ENCODE peak calls at places on chromosomes 16 and 17, in seven cellular contexts. One of them, this sample, is unnamed.

GRCh38 chr17:10172241-10172741 is 26.1 kb downstream of the GAS7 start:
- DNase-seq in IMR-90: peak; percentile 37
- DNase-seq in gastrocnemius medialis: no peak
- DNase-seq in GM20000: no peak
- DNase-seq in OCI-LY7: no peak
- DNase-seq in ovary: no peak
- DNase-seq in bronchial epithelial cell: no peak
- DNase-seq in this sample: no peak

GRCh38 chr16:11047939-11048500 is 103.7 kb downstream of the CLEC16A start:
- DNase-seq in IMR-90: no peak
- DNase-seq in gastrocnemius medialis: no peak
- DNase-seq in GM20000: no peak
- DNase-seq in OCI-LY7: no peak
- DNase-seq in ovary: no peak
- DNase-seq in bronchial epithelial cell: no peak
- DNase-seq in this sample: no peak

GRCh38 chr17:3963214-3964201 is 729 bp downstream of the ATP2A3 start:
- DNase-seq in IMR-90: no peak
- DNase-seq in gastrocnemius medialis: no peak
- DNase-seq in GM20000: peak; percentile 73
- DNase-seq in OCI-LY7: peak; percentile 95
- DNase-seq in ovary: no peak
- DNase-seq in bronchial epithelial cell: no peak
- DNase-seq in this sample: peak; percentile 76

GRCh38 chr17:27810902-27811557 is 10.7 kb upstream of the NOS2 start:
- DNase-seq in IMR-90: peak; percentile 58
- DNase-seq in gastrocnemius medialis: no peak
- DNase-seq in GM20000: no peak
- DNase-seq in OCI-LY7: no peak
- DNase-seq in ovary: no peak
- DNase-seq in bronchial epithelial cell: peak; percentile 10
- DNase-seq in this sample: no peak

GRCh38 chr17:82218349-82219075 is 5.9 kb upstream of the CCDC57 start:
- DNase-seq in IMR-90: no peak
- DNase-seq in gastrocnemius medialis: no peak
- DNase-seq in GM20000: no peak
- DNase-seq in OCI-LY7: no peak
- DNase-seq in ovary: no peak
- DNase-seq in bronchial epithelial cell: no peak
- DNase-seq in this sample: no peak

GRCh38 chr17:8125947-8126305 is 2.0 kb upstream of the HES7 start:
- DNase-seq in IMR-90: no peak
- DNase-seq in gastrocnemius medialis: no peak
- DNase-seq in GM20000: no peak
- DNase-seq in OCI-LY7: peak; percentile 51
- DNase-seq in ovary: no peak
- DNase-seq in bronchial epithelial cell: no peak
- DNase-seq in this sample: no peak

GRCh38 chr17:33200116-33200515 is 93.0 kb downstream of the ASIC2 start:
- DNase-seq in IMR-90: peak; percentile 6
- DNase-seq in gastrocnemius medialis: no peak
- DNase-seq in GM20000: no peak
- DNase-seq in OCI-LY7: no peak
- DNase-seq in ovary: no peak
- DNase-seq in bronchial epithelial cell: peak; percentile 33
- DNase-seq in this sample: no peak

GRCh38 chr17:50115744-50116143 is 14.2 kb downstream of the SAMD14 start:
- DNase-seq in IMR-90: no peak
- DNase-seq in gastrocnemius medialis: no peak
- DNase-seq in GM20000: no peak
- DNase-seq in OCI-LY7: no peak
- DNase-seq in ovary: peak; percentile 44
- DNase-seq in bronchial epithelial cell: no peak
- DNase-seq in this sample: no peak

GRCh38 chr16:57994778-57995177 is 5.7 kb downstream of the ZNF319 start:
- DNase-seq in IMR-90: peak; percentile 25
- DNase-seq in gastrocnemius medialis: no peak
- DNase-seq in GM20000: peak; percentile 70
- DNase-seq in OCI-LY7: peak; percentile 45
- DNase-seq in ovary: no peak
- DNase-seq in bronchial epithelial cell: peak; percentile 40
- DNase-seq in this sample: peak; percentile 62

GRCh38 chr17:82520041-82520910 is 744 bp downstream of the FOXK2 start:
- DNase-seq in IMR-90: no peak
- DNase-seq in gastrocnemius medialis: no peak
- DNase-seq in GM20000: peak; percentile 73
- DNase-seq in OCI-LY7: peak; percentile 59
- DNase-seq in ovary: peak; percentile 68
- DNase-seq in bronchial epithelial cell: no peak
- DNase-seq in this sample: peak; percentile 68

GRCh38 chr16:20920091-20920490 is 19.5 kb downstream of the LYRM1 start:
- DNase-seq in IMR-90: no peak
- DNase-seq in gastrocnemius medialis: no peak
- DNase-seq in GM20000: no peak
- DNase-seq in OCI-LY7: no peak
- DNase-seq in ovary: no peak
- DNase-seq in bronchial epithelial cell: no peak
- DNase-seq in this sample: no peak

GRCh38 chr16:65739518-65739917 is 617.7 kb upstream of the CDH11 start:
- DNase-seq in IMR-90: no peak
- DNase-seq in gastrocnemius medialis: no peak
- DNase-seq in GM20000: no peak
- DNase-seq in OCI-LY7: peak; percentile 17
- DNase-seq in ovary: no peak
- DNase-seq in bronchial epithelial cell: no peak
- DNase-seq in this sample: no peak

GRCh38 chr17:78852709-78853111 is 12.1 kb upstream of the USP36 start:
- DNase-seq in IMR-90: peak; percentile 64
- DNase-seq in gastrocnemius medialis: no peak
- DNase-seq in GM20000: no peak
- DNase-seq in OCI-LY7: peak; percentile 19
- DNase-seq in ovary: no peak
- DNase-seq in bronchial epithelial cell: no peak
- DNase-seq in this sample: no peak
- TF ChIP-seq CTCF in IMR-90: peak; percentile 29
- TF ChIP-seq CTCF in gastrocnemius medialis: no peak
- TF ChIP-seq CTCF in GM20000: no peak
- TF ChIP-seq CTCF in OCI-LY7: peak; percentile 65
- TF ChIP-seq CTCF in ovary: no peak
- TF ChIP-seq CTCF in bronchial epithelial cell: no peak
- TF ChIP-seq CTCF in this sample: peak; percentile 15

DNA sequence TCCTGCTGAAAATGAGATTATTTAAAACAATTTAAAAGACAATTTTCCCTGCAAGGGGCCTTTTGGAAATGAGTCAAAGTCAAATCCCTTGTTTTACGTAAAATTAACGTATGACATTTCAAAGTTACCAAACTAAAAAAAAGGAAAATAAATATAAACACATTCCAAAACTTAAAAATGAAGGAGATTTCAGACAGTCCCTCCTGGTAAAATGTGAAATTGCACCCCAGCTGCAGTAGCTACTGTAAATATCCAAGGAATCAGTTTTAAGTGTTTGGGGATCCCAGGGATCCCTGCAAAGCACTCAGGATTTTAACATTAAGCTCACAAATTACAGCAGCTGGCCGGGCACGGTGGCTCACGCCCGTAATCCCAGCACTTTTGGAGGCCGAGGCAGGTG is 63.3 kb downstream of the NXN start:
- DNase-seq in IMR-90: no peak
- DNase-seq in gastrocnemius medialis: no peak
- DNase-seq in GM20000: no peak
- DNase-seq in OCI-LY7: no peak
- DNase-seq in ovary: no peak
- DNase-seq in bronchial epithelial cell: no peak
- DNase-seq in this sample: no peak
- TF ChIP-seq CTCF in IMR-90: peak; percentile 9
- TF ChIP-seq CTCF in gastrocnemius medialis: no peak
- TF ChIP-seq CTCF in GM20000: no peak
- TF ChIP-seq CTCF in OCI-LY7: no peak
- TF ChIP-seq CTCF in ovary: no peak
- TF ChIP-seq CTCF in bronchial epithelial cell: no peak
- TF ChIP-seq CTCF in this sample: no peak

DNA sequence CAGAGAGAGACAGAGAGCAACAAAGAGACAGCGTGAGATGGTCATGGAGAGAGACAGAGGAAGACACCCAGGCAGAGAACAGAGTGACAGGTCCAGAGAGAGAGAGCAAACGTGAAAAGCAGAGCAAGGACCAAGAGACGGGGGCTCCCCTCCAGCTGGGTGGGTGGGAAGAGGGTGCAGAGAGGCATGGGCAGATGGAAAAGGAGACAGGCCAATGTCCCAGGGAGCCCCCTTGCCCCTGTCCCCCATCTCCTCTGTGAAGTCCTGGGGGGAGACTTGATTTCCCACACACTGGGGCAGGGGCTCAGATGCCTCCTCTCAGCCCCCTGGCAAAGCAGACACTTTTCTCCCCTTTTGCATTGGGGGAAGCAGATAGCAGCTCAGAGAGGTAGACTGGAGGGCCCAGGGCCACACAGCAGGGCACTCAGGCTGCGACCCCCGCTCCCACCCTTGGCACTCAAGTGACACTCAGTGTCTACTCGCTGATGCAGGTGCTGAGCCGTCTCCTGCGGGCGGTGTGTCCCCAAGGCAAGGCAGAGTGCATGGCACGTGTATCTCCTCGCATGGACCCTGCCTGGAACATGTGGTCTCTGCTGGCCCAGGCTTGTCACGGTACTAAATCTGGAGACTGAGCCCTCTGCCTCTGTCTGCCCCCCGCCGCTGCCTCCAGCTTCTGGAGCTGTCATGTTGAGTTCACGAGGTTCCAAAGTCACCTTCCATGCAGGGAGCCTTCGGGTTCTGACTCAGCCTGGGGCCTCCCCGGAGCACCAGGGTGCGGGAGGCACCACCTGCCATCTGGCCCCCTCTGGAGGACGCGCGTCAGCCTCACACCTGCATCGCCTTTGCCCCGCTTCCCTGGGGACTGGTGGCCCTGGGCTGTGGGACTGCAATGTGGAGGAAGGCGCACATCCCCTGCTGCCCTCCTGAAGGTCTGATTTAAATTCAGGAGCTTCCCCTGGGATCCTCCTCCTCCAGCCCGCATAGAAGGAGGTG is 215.9 kb upstream of the GSE1 start:
- DNase-seq in IMR-90: no peak
- DNase-seq in gastrocnemius medialis: no peak
- DNase-seq in GM20000: no peak
- DNase-seq in OCI-LY7: peak; percentile 76
- DNase-seq in ovary: peak; percentile 37
- DNase-seq in bronchial epithelial cell: peak; percentile 38
- DNase-seq in this sample: no peak
- TF ChIP-seq CTCF in IMR-90: no peak
- TF ChIP-seq CTCF in gastrocnemius medialis: no peak
- TF ChIP-seq CTCF in GM20000: peak; percentile 13
- TF ChIP-seq CTCF in OCI-LY7: peak; percentile 59
- TF ChIP-seq CTCF in ovary: no peak
- TF ChIP-seq CTCF in bronchial epithelial cell: peak; percentile 55
- TF ChIP-seq CTCF in this sample: peak; percentile 28

GRCh38 chr17:48570325-48571023 is 7.7 kb downstream of the HOXB4 start:
- DNase-seq in IMR-90: peak; percentile 63
- DNase-seq in gastrocnemius medialis: no peak
- DNase-seq in GM20000: no peak
- DNase-seq in OCI-LY7: no peak
- DNase-seq in ovary: no peak
- DNase-seq in bronchial epithelial cell: no peak
- DNase-seq in this sample: no peak

GRCh38 chr17:48571024-48571818 is 6.9 kb downstream of the HOXB4 start:
- DNase-seq in IMR-90: peak; percentile 71
- DNase-seq in gastrocnemius medialis: no peak
- DNase-seq in GM20000: no peak
- DNase-seq in OCI-LY7: no peak
- DNase-seq in ovary: no peak
- DNase-seq in bronchial epithelial cell: no peak
- DNase-seq in this sample: no peak

GRCh38 chr17:48567646-48568354 is 10.3 kb downstream of the HOXB4 start:
- DNase-seq in IMR-90: no peak
- DNase-seq in gastrocnemius medialis: no peak
- DNase-seq in GM20000: no peak
- DNase-seq in OCI-LY7: no peak
- DNase-seq in ovary: no peak
- DNase-seq in bronchial epithelial cell: no peak
- DNase-seq in this sample: no peak

GRCh38 chr17:48568499-48569259 is 9.5 kb downstream of the HOXB4 start:
- DNase-seq in IMR-90: peak; percentile 66
- DNase-seq in gastrocnemius medialis: no peak
- DNase-seq in GM20000: no peak
- DNase-seq in OCI-LY7: no peak
- DNase-seq in ovary: no peak
- DNase-seq in bronchial epithelial cell: no peak
- DNase-seq in this sample: no peak

GRCh38 chr17:48569676-48570324 is 8.3 kb downstream of the HOXB4 start:
- DNase-seq in IMR-90: peak; percentile 55
- DNase-seq in gastrocnemius medialis: no peak
- DNase-seq in GM20000: no peak
- DNase-seq in OCI-LY7: no peak
- DNase-seq in ovary: no peak
- DNase-seq in bronchial epithelial cell: no peak
- DNase-seq in this sample: no peak
- TF ChIP-seq CTCF in IMR-90: peak; percentile 24
- TF ChIP-seq CTCF in gastrocnemius medialis: no peak
- TF ChIP-seq CTCF in GM20000: no peak
- TF ChIP-seq CTCF in OCI-LY7: no peak
- TF ChIP-seq CTCF in ovary: no peak
- TF ChIP-seq CTCF in bronchial epithelial cell: no peak
- TF ChIP-seq CTCF in this sample: no peak

GRCh38 chr17:58161566-58161965 is 5.2 kb upstream of the OR4D2 start:
- DNase-seq in IMR-90: no peak
- DNase-seq in gastrocnemius medialis: no peak
- DNase-seq in GM20000: no peak
- DNase-seq in OCI-LY7: no peak
- DNase-seq in ovary: no peak
- DNase-seq in bronchial epithelial cell: no peak
- DNase-seq in this sample: no peak

GRCh38 chr17:58153046-58153445 is 4.9 kb downstream of the OR4D1 start:
- DNase-seq in IMR-90: no peak
- DNase-seq in gastrocnemius medialis: no peak
- DNase-seq in GM20000: no peak
- DNase-seq in OCI-LY7: no peak
- DNase-seq in ovary: no peak
- DNase-seq in bronchial epithelial cell: no peak
- DNase-seq in this sample: no peak

GRCh38 chr17:58158181-58158580 is 8.6 kb upstream of the OR4D2 start:
- DNase-seq in IMR-90: no peak
- DNase-seq in gastrocnemius medialis: no peak
- DNase-seq in GM20000: no peak
- DNase-seq in OCI-LY7: no peak
- DNase-seq in ovary: no peak
- DNase-seq in bronchial epithelial cell: no peak
- DNase-seq in this sample: no peak

GRCh38 chr17:58156839-58157803 is 8.9 kb downstream of the OR4D1 start:
- DNase-seq in IMR-90: no peak
- DNase-seq in gastrocnemius medialis: no peak
- DNase-seq in GM20000: no peak
- DNase-seq in OCI-LY7: no peak
- DNase-seq in ovary: no peak
- DNase-seq in bronchial epithelial cell: no peak
- DNase-seq in this sample: peak; percentile 22
- TF ChIP-seq CTCF in IMR-90: no peak
- TF ChIP-seq CTCF in gastrocnemius medialis: no peak
- TF ChIP-seq CTCF in GM20000: no peak
- TF ChIP-seq CTCF in OCI-LY7: no peak
- TF ChIP-seq CTCF in ovary: no peak
- TF ChIP-seq CTCF in bronchial epithelial cell: no peak
- TF ChIP-seq CTCF in this sample: no peak

This sample was measured in GM13977.